ENCODE peak calls at places on chromosomes 16 and 17, in five cellular contexts. One of them, this sample, is unnamed.

GRCh38 chr17:50133769-50134099 is 3.8 kb upstream of the SAMD14 start:
- DNase-seq in stomach: no peak
- DNase-seq in body of pancreas: no peak
- DNase-seq in thoracic aorta: no peak
- DNase-seq in mammary epithelial cell: no peak
- DNase-seq in this sample: no peak

GRCh38 chr17:81713556-81714411 is 1.7 kb downstream of the SLC25A10 start:
- DNase-seq in stomach: peak; percentile 74
- DNase-seq in body of pancreas: peak; percentile 57
- DNase-seq in thoracic aorta: no peak
- DNase-seq in mammary epithelial cell: no peak
- DNase-seq in this sample: no peak

GRCh38 chr17:61619493-61619892 is 28.5 kb upstream of the NACA2 start:
- DNase-seq in stomach: no peak
- DNase-seq in body of pancreas: no peak
- DNase-seq in thoracic aorta: no peak
- DNase-seq in mammary epithelial cell: no peak
- DNase-seq in this sample: no peak

GRCh38 chr16:71919033-71919432 is 23.7 kb downstream of the IST1 start:
- DNase-seq in stomach: no peak
- DNase-seq in body of pancreas: no peak
- DNase-seq in thoracic aorta: no peak
- DNase-seq in mammary epithelial cell: no peak
- DNase-seq in this sample: no peak

GRCh38 chr16:24696699-24697098 is 32.8 kb upstream of the TNRC6A start:
- DNase-seq in stomach: no peak
- DNase-seq in body of pancreas: no peak
- DNase-seq in thoracic aorta: no peak
- DNase-seq in mammary epithelial cell: no peak
- DNase-seq in this sample: no peak

GRCh38 chr17:82629748-82630147 is 18.5 kb downstream of the WDR45B start:
- DNase-seq in stomach: no peak
- DNase-seq in body of pancreas: no peak
- DNase-seq in thoracic aorta: no peak
- DNase-seq in mammary epithelial cell: no peak
- DNase-seq in this sample: no peak

GRCh38 chr17:37568350-37569053 is 40.7 kb downstream of the SYNRG start:
- DNase-seq in stomach: no peak
- DNase-seq in body of pancreas: no peak
- DNase-seq in thoracic aorta: no peak
- DNase-seq in mammary epithelial cell: no peak
- DNase-seq in this sample: peak; percentile 9

GRCh38 chr16:87686697-87687570 is 78.9 kb downstream of the KLHDC4 start:
- DNase-seq in stomach: no peak
- DNase-seq in body of pancreas: no peak
- DNase-seq in thoracic aorta: no peak
- DNase-seq in mammary epithelial cell: no peak
- DNase-seq in this sample: no peak

GRCh38 chr16:70438325-70438982 is 446 bp downstream of the ST3GAL2 start:
- DNase-seq in stomach: no peak
- DNase-seq in body of pancreas: peak; percentile 28
- DNase-seq in thoracic aorta: no peak
- DNase-seq in mammary epithelial cell: no peak
- DNase-seq in this sample: no peak

GRCh38 chr16:70438983-70439862 is at the start of gene ST3GAL2:
- DNase-seq in stomach: peak; percentile 89
- DNase-seq in body of pancreas: peak; percentile 87
- DNase-seq in thoracic aorta: peak; percentile 91
- DNase-seq in mammary epithelial cell: peak; percentile 88
- DNase-seq in this sample: peak; percentile 89

GRCh38 chr16:70434489-70435260 is 4.2 kb downstream of the ST3GAL2 start:
- DNase-seq in stomach: no peak
- DNase-seq in body of pancreas: no peak
- DNase-seq in thoracic aorta: no peak
- DNase-seq in mammary epithelial cell: no peak
- DNase-seq in this sample: no peak

GRCh38 chr16:70437582-70438324 is 1.1 kb downstream of the ST3GAL2 start:
- DNase-seq in stomach: no peak
- DNase-seq in body of pancreas: no peak
- DNase-seq in thoracic aorta: no peak
- DNase-seq in mammary epithelial cell: peak; percentile 34
- DNase-seq in this sample: peak; percentile 34

GRCh38 chr16:70437017-70437581 is 1.8 kb downstream of the ST3GAL2 start:
- DNase-seq in stomach: no peak
- DNase-seq in body of pancreas: no peak
- DNase-seq in thoracic aorta: no peak
- DNase-seq in mammary epithelial cell: no peak
- DNase-seq in this sample: no peak
- H3K4me3 ChIP-seq in stomach: peak overlapping the region; percentile 77
- H3K4me3 ChIP-seq in body of pancreas: no peak overlapping the region
- H3K4me3 ChIP-seq in thoracic aorta: peak overlapping the region; percentile 75
- H3K4me3 ChIP-seq in mammary epithelial cell: no peak overlapping the region
- H3K4me3 ChIP-seq in this sample: no peak overlapping the region

DNA sequence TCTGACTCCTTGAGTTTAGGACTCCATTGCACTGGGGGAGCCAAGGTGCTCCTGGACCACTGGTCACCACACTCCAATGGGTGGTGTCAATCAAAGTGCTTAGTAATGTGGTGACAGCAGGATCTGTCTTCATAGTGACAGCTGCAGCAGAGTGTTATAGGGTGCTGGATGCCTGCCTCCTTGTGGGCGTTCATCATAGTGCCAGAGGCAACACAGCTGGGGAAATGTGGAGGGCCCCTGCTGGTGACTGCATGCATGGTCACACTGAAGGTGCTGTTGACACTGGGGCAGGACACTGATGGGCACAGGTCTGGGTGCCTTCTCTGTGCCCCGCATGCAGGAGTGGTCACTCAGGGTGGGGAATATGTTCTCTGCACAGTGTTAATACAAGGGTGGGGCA is 177.5 kb upstream of the CDH8 start:
- DNase-seq in stomach: no peak
- DNase-seq in body of pancreas: no peak
- DNase-seq in thoracic aorta: no peak
- DNase-seq in mammary epithelial cell: no peak
- DNase-seq in this sample: peak; percentile 22
- TF ChIP-seq CTCF in stomach: no peak
- TF ChIP-seq CTCF in body of pancreas: no peak
- TF ChIP-seq CTCF in thoracic aorta: no peak
- TF ChIP-seq CTCF in mammary epithelial cell: peak; percentile 56
- TF ChIP-seq CTCF in this sample: peak; percentile 32

DNA sequence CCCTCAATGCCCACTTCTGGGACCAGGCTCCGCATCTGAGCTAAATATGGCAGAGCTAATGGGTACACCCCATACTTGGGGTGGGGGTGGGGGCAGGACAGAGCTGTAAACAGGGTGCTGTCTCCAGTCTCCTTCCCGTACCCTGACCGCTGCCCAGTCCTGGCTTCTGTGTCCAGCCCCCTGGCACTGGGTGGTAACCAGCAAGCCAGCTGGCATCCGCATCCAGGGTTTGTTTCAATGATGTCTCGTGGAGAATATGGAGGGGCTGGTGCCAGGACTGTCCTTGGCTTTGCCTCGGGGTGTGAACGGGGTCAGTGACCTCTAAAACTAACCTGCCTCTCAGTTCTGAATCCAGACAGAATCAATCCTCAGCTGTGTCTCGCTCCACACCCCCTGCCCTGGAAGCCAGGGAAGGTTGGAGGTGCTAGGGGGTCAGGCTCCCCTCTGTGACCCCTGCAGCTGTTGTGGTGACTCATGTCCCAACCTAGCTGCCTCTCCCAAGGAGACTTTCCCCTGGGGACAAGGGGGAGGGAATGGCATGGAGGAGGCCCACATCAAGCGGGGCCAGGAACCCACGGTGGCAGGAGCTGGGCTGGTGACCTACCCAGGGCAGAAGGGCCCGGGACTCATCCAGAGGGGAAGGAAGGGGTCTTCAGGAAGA is 1.5 kb upstream of the PNMT start:
- DNase-seq in stomach: no peak
- DNase-seq in body of pancreas: no peak
- DNase-seq in thoracic aorta: peak; percentile 53
- DNase-seq in mammary epithelial cell: no peak
- DNase-seq in this sample: no peak
- H3K4me3 ChIP-seq in stomach: no peak overlapping the region
- H3K4me3 ChIP-seq in body of pancreas: no peak overlapping the region
- H3K4me3 ChIP-seq in thoracic aorta: peak overlapping the region; percentile 69
- H3K4me3 ChIP-seq in mammary epithelial cell: no peak overlapping the region
- H3K4me3 ChIP-seq in this sample: no peak overlapping the region

GRCh38 chr17:20008242-20009051 is 712 bp upstream of the SPECC1 start:
- DNase-seq in stomach: no peak
- DNase-seq in body of pancreas: peak; percentile 19
- DNase-seq in thoracic aorta: no peak
- DNase-seq in mammary epithelial cell: peak; percentile 21
- DNase-seq in this sample: peak; percentile 50

GRCh38 chr17:20009052-20009301 is 182 bp upstream of the SPECC1 start:
- DNase-seq in stomach: no peak
- DNase-seq in body of pancreas: no peak
- DNase-seq in thoracic aorta: no peak
- DNase-seq in mammary epithelial cell: no peak
- DNase-seq in this sample: no peak

GRCh38 chr17:20009302-20010098 is at the start of gene SPECC1:
- DNase-seq in stomach: peak; percentile 89
- DNase-seq in body of pancreas: peak; percentile 79
- DNase-seq in thoracic aorta: peak; percentile 46
- DNase-seq in mammary epithelial cell: peak; percentile 69
- DNase-seq in this sample: peak; percentile 66

GRCh38 chr17:20010886-20011402 is 1.8 kb downstream of the SPECC1 start:
- DNase-seq in stomach: no peak
- DNase-seq in body of pancreas: no peak
- DNase-seq in thoracic aorta: no peak
- DNase-seq in mammary epithelial cell: no peak
- DNase-seq in this sample: no peak

DNA sequence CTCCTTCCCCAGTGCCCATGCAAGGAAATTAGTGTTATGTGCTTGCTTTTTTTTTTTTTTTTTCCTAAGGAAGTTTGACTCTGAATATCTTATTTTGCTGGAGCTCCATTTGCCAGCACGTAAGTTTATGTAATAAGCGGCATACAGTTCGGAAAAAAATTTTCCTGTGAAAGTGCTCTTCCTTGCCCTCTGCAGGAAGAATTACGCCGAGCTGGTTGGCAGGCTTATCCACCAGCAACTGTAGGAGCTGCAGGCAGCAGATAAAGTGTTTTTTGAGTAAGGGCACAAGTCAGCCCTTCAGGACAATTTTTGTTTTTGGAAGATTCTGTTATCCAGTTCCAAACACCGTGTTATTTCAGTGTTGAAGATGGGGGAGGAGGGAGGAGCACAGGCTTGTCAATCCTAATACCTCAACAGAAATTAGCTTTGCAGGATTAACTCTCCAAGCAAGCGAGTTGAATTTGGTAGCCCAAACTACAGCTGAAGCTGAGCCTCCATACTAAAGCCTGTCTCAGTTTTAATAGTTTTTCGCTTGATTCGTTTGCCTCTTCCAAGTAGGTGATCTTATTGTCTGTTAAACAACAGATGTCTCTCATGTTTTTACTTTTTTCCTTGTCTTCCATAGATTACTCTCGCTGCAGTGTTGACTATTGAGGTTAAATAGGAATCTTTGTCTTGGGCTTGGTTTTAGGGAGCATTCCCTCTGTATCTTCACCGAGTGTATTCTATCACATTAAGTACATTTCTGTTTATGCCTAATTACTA is 1.1 kb downstream of the SPECC1 start:
- DNase-seq in stomach: peak; percentile 45
- DNase-seq in body of pancreas: peak; percentile 38
- DNase-seq in thoracic aorta: no peak
- DNase-seq in mammary epithelial cell: peak; percentile 42
- DNase-seq in this sample: peak; percentile 72
- TF ChIP-seq CTCF in stomach: no peak
- TF ChIP-seq CTCF in body of pancreas: peak; percentile 24
- TF ChIP-seq CTCF in thoracic aorta: peak; percentile 56
- TF ChIP-seq CTCF in mammary epithelial cell: peak; percentile 38
- TF ChIP-seq CTCF in this sample: peak; percentile 70

DNA sequence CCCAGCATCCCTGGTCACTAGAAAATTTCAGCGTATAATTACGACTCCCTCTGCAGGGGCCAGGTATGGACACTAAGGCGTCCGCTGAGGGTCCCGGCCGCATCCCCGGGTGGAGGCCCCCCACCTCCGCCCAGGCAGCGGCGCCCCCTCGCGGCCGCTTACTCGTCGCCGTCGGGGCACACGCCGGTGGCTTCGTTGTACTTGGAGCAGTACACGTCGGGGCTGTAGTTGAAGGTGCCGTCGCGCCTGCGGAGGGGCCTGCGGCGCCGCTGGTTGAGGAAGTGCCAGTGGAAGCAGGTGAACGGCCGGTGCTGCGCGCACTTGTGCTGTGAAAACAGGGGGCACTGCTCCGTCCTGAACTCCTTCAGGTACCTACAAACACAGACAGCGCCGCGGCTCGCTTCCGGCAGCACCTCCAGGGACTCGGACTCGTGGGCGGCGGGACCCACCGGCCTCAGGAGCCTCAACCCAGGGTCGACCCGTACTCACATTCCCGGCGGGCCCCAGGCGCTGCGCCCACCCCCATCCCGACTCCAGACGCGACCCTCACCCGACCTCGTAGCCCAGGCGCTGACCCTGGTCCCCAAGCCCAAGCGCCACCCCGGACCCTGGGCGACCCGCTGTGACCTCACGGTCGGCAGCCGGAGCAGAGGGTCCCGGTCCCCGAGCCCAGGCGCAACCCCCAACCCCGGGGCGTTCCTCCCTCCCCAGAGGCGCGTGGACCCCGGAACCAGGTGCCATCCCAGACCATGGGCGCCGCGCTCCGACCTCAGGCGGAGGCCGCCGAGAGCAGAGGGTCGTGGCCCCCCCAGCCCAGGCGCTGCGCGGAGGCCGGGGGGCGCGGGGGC is 596 bp downstream of the UNKL start:
- DNase-seq in stomach: peak; percentile 54
- DNase-seq in body of pancreas: peak; percentile 52
- DNase-seq in thoracic aorta: no peak
- DNase-seq in mammary epithelial cell: peak; percentile 23
- DNase-seq in this sample: peak; percentile 52
- H3K4me3 ChIP-seq in stomach: peak overlapping the region; percentile 93
- H3K4me3 ChIP-seq in body of pancreas: peak overlapping the region; percentile 90
- H3K4me3 ChIP-seq in thoracic aorta: peak overlapping the region; percentile 99
- H3K4me3 ChIP-seq in mammary epithelial cell: peak overlapping the region; percentile 92
- H3K4me3 ChIP-seq in this sample: peak overlapping the region; percentile 74